ENCODE peak calls at places on chromosomes 3 and 15, in seven cellular contexts. V is fibroblast of lung, N is SK-N-SH, I is left ventricle myocardium inferior, G is thoracic aorta, Y is sigmoid colon, P is mucosa of descending colon. E is an unnamed sample.

GRCh38 chr3:56989434-56990294 is 70.8 kb upstream of the SPATA12 start:
- DNase-seq in I (peak; percentile 76), N (no peak), P (peak; percentile 60), G (no peak), V (peak; percentile 23), Y (peak; percentile 77), E (no peak)

GRCh38 chr15:80031841-80032240 is 27.6 kb upstream of the ZFAND6 start:
- DNase-seq in I (peak; percentile 19), V (no peak), Y (no peak), G (no peak), P (no peak), N (no peak), E (no peak)

GRCh38 chr3:131178710-131179375 is 152.2 kb downstream of the NEK11 start:
- DNase-seq in Y (no peak), P (no peak), I (no peak), G (no peak), N (no peak), V (no peak), E (no peak)

GRCh38 chr3:126179825-126180476 is 435 bp downstream of the ALDH1L1 start:
- DNase-seq in V (no peak), I (peak; percentile 67), Y (peak; percentile 87), N (peak; percentile 85), G (peak; percentile 30), P (no peak), E (no peak)

GRCh38 chr15:90402230-90402629 is 14.2 kb downstream of the IQGAP1 start:
- DNase-seq in N (no peak), Y (peak; percentile 73), I (no peak), V (peak; percentile 91), G (no peak), P (no peak), E (peak; percentile 21)

GRCh38 chr3:66904336-66904735 is 93.8 kb upstream of the KBTBD8 start:
- DNase-seq in N (no peak), I (no peak), G (no peak), P (no peak), Y (no peak), V (no peak), E (no peak)

GRCh38 chr15:67103869-67104268 is 38.5 kb downstream of the SMAD3 start:
- DNase-seq in G (no peak), I (no peak), P (no peak), V (no peak), N (no peak), Y (no peak), E (no peak)

GRCh38 chr3:153649286-153649839 is 471.8 kb upstream of the ARHGEF26 start:
- DNase-seq in P (no peak), Y (no peak), N (no peak), V (no peak), I (no peak), G (no peak), E (no peak)

GRCh38 chr3:83218383-83219200 is 1457.1 kb upstream of the GBE1 start:
- DNase-seq in G (no peak), I (no peak), N (peak; percentile 2), V (no peak), Y (peak; percentile 52), P (peak; percentile 33), E (peak; percentile 14)

GRCh38 chr3:177150970-177151627 is 46.2 kb downstream of the TBL1XR1 start:
- DNase-seq in P (no peak), N (no peak), I (no peak), G (no peak), V (peak; percentile 93), Y (no peak), E (peak; percentile 70)

GRCh38 chr3:35528728-35529127 is 110.6 kb upstream of the ARPP21 start:
- DNase-seq in N (no peak), G (no peak), I (no peak), V (peak; percentile 7), Y (no peak), P (no peak), E (no peak)

GRCh38 chr15:81011593-81011992 is 10.9 kb downstream of the TLNRD1 start:
- DNase-seq in N (no peak), P (no peak), V (no peak), Y (no peak), I (no peak), G (no peak), E (no peak)

GRCh38 chr3:187999821-188000220 is 154.1 kb upstream of the LPP start:
- DNase-seq in G (no peak), Y (no peak), P (no peak), V (no peak), N (no peak), I (no peak), E (no peak)

GRCh38 chr3:156908398-156908797 is 82.2 kb downstream of the LEKR1 start:
- DNase-seq in G (no peak), V (no peak), N (no peak), Y (no peak), I (no peak), P (no peak), E (no peak)

GRCh38 chr15:75647370-75648155 is at the start of gene SNX33:
- DNase-seq in P (peak; percentile 87), Y (peak; percentile 94), N (peak; percentile 94), G (no peak), I (peak; percentile 85), V (peak; percentile 87), E (peak; percentile 96)

GRCh38 chr15:34203936-34204335 is 6.0 kb downstream of the KATNBL1 start:
- DNase-seq in V (no peak), N (no peak), I (no peak), G (no peak), P (no peak), Y (no peak), E (no peak)

GRCh38 chr3:15345051-15345607 is 12.7 kb upstream of the SH3BP5 start:
- DNase-seq in Y (no peak), V (no peak), I (no peak), G (no peak), P (no peak), N (no peak), E (no peak)

GRCh38 chr3:134485075-134485536 is 679 bp downstream of the ANAPC13 start:
- DNase-seq in I (no peak), V (peak; percentile 28), Y (no peak), G (no peak), P (no peak), N (peak; percentile 63), E (peak; percentile 21)

GRCh38 chr3:169467703-169468102 is 195.8 kb downstream of the MECOM start:
- DNase-seq in V (no peak), Y (no peak), G (no peak), P (no peak), I (no peak), N (no peak), E (no peak)

GRCh38 chr3:69079269-69080159 is 651 bp downstream of the UBA3 start:
- DNase-seq in I (no peak), Y (no peak), V (no peak), G (no peak), P (peak; percentile 54), N (peak; percentile 76), E (peak; percentile 62)

GRCh38 chr15:39785806-39786205 is 3.2 kb upstream of the FSIP1 start:
- DNase-seq in I (no peak), Y (no peak), G (no peak), V (no peak), N (no peak), P (no peak), E (no peak)

GRCh38 chr3:57877116-57877515 is 121.0 kb downstream of the SLMAP start:
- DNase-seq in I (no peak), Y (no peak), N (no peak), P (no peak), G (no peak), V (peak; percentile 47), E (no peak)

GRCh38 chr15:68551296-68551635 is 27.5 kb upstream of the CORO2B start:
- DNase-seq in N (no peak), Y (no peak), I (no peak), G (no peak), P (no peak), V (no peak), E (no peak)

GRCh38 chr15:53978248-53978906 is at the start of gene UNC13C:
- DNase-seq in P (peak; percentile 25), G (no peak), N (peak; percentile 30), I (peak; percentile 14), Y (peak; percentile 71), V (no peak), E (no peak)

GRCh38 chr3:128270559-128271492 is 117.5 kb downstream of the EEFSEC start:
- DNase-seq in V (no peak), Y (no peak), G (no peak), P (no peak), N (peak; percentile 51), I (no peak), E (no peak)

DNA sequence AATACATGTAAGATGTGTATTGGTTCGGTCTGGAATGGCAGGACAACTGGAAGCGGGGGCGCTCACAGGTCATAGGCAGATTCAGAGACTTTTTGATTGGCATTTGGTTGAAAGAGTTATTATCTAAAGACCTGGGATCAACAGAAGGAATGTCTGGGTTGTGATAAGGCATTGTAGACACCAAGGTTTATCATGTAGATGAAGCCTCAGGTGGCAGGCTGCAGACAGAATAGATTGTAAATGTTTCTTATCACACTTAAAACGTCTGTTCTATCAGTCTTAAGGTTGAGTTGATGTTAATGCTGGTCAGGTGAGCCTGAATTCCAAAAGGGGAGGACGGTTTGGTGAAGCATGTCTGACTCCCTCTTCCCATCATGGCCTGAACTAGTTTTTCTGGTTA is 295.9 kb upstream of the PROK2 start:
- DNase-seq in V (no peak), G (no peak), P (no peak), Y (no peak), I (no peak), N (no peak), E (no peak)
- H3K4me1 ChIP-seq in V (no peaks in the 10 kb centered on the region), G (peaks cover 37% of the 10 kb centered on the region), P (peaks cover 7% of the 10 kb centered on the region), Y (peaks cover 17% of the 10 kb centered on the region), I (peaks cover 5% of the 10 kb centered on the region), N (no peaks in the 10 kb centered on the region), E (peaks cover 10% of the 10 kb centered on the region)

DNA sequence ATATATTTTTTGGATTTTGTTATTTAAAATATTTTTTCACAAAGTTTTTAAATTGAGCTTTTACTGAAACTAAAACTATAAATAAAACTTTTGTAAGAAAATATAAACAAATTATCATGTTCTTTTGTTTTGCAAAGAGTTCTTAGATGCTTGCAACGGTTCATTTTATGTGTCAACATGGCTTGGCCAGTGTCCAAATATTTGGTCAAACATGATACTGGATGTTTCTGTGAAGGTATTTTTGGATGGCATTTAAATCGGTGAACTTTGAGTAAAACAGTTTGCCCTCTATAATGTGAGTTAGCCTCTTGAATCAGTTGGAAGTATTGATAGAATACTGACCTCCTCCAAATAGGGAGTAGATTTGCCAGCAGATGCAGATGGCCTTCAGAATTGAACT is 612.6 kb upstream of the NECTIN3 start:
- DNase-seq in G (no peak), N (no peak), I (no peak), Y (no peak), V (peak; percentile 5), P (no peak), E (no peak)
- H3K36me3 ChIP-seq in G (no peaks in the 10 kb centered on the region), N (no peaks in the 10 kb centered on the region), I (no peaks in the 10 kb centered on the region), Y (no peaks in the 10 kb centered on the region), V (no peaks in the 10 kb centered on the region), P (no peaks in the 10 kb centered on the region), E (no peaks in the 10 kb centered on the region)

GRCh38 chr3:155238845-155239244 is 54.6 kb downstream of the STRIT1 start:
- DNase-seq in V (no peak), Y (no peak), G (no peak), I (no peak), P (no peak), N (no peak), E (no peak)
- H3K9me3 ChIP-seq in V (no peaks in the 10 kb centered on the region), Y (no peaks in the 10 kb centered on the region), G (no peaks in the 10 kb centered on the region), I (no peaks in the 10 kb centered on the region), P (no peaks in the 10 kb centered on the region), N (no peaks in the 10 kb centered on the region), E (no peaks in the 10 kb centered on the region)

DNA sequence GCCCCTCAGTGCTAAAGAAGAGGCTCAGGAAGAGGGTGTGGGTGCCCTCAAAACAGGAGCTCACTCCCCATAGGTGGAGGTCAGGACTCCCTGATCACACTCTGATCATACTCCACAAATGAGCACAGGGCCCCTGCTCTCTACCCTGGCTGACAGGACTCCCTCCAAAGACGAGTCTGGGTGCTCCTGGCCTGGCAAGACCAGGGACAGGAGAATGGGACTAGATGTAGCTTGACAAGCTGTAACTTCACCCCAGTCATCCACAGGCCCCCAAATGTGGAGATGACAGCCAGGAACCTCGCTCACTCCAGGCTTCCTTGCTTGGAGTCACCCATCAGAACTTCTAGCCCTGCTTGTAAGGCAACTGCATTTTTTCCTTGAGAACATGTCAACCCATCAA is 11.1 kb downstream of the SCN5A start:
- DNase-seq in Y (no peak), V (no peak), I (no peak), N (no peak), P (no peak), G (no peak), E (peak; percentile 51)
- H3K4me1 ChIP-seq in Y (no peaks in the 10 kb centered on the region), V (no peaks in the 10 kb centered on the region), I (peaks cover 100% of the 10 kb centered on the region), N (no peaks in the 10 kb centered on the region), P (no peaks in the 10 kb centered on the region), G (no peaks in the 10 kb centered on the region), E (no peaks in the 10 kb centered on the region)